ENCODE peak calls at places on chromosomes 5 and 9, in six cellular contexts. S is body of pancreas; A is prostate gland; W is CD8-positive, alpha-beta T cell; G is kidney; L is activated T-helper 9 cell treated with anti-CD3 and anti-CD28 coated beads, Interleukin-2, amount 50 U/mL, for 16 hours. E is an unnamed sample.

GRCh38 chr5:149424371-149425315 is 45.6 kb upstream of the IL17B start:
- DNase-seq in S (no peak), A (no peak), W (no peak), G (no peak), L (no peak), E (no peak)

GRCh38 chr9:89435315-89435823 is 62.5 kb downstream of the SEMA4D start:
- DNase-seq in S (peak; percentile 73), A (peak; percentile 90), W (no peak), G (peak; percentile 94), L (no peak), E (peak; percentile 78)

GRCh38 chr5:36202521-36202961 is 39.2 kb downstream of the NADK2 start:
- DNase-seq in S (no peak), A (no peak), W (no peak), G (no peak), L (no peak), E (no peak)

GRCh38 chr9:133658442-133659431 is 22.6 kb downstream of the DBH start:
- DNase-seq in S (peak; percentile 60), A (peak; percentile 21), W (no peak), G (peak; percentile 85), L (no peak), E (no peak)

GRCh38 chr9:109574061-109574882 is 76.2 kb upstream of the PTPN3 start:
- DNase-seq in S (peak; percentile 42), A (peak; percentile 33), W (no peak), G (no peak), L (no peak), E (peak; percentile 45)

GRCh38 chr5:40755093-40755406 is 711 bp downstream of the TTC33 start:
- DNase-seq in S (peak; percentile 81), A (peak; percentile 80), W (peak; percentile 69), G (peak; percentile 77), L (peak; percentile 44), E (peak; percentile 75)

GRCh38 chr5:142913728-142914338 is 143.7 kb downstream of the ARHGAP26 start:
- DNase-seq in S (no peak), A (no peak), W (no peak), G (no peak), L (no peak), E (no peak)

GRCh38 chr9:95509851-95510529 is 6.8 kb downstream of the PTCH1 start:
- DNase-seq in S (peak; percentile 16), A (no peak), W (no peak), G (peak; percentile 80), L (no peak), E (no peak)

GRCh38 chr9:110923601-110924000 is 114.7 kb downstream of the LPAR1 start:
- DNase-seq in S (no peak), A (no peak), W (no peak), G (no peak), L (no peak), E (no peak)

GRCh38 chr9:128150594-128151342 is 1.5 kb downstream of the LCN2 start:
- DNase-seq in S (no peak), A (no peak), W (no peak), G (peak; percentile 73), L (no peak), E (no peak)